ENCODE peak calls at places on chromosomes 11 and 22, in seven cellular contexts. I, C, U, L, X, Y and E are unnamed samples.

GRCh38 chr11:116471608-116472007 is 301.2 kb downstream of the BUD13 start:
- DNase-seq in I (no peak), C (peak; percentile 31), U (no peak), L (no peak), X (no peak), Y (no peak), E (no peak)

GRCh38 chr11:103091441-103091809 is 535 bp downstream of the DCUN1D5 start:
- DNase-seq in I (peak; percentile 64), C (peak; percentile 19), U (peak; percentile 38), L (peak; percentile 42), X (peak; percentile 51), Y (peak; percentile 52), E (no peak)

GRCh38 chr22:35782504-35782903 is 64.8 kb downstream of the APOL5 start:
- DNase-seq in I (no peak), C (no peak), U (no peak), L (no peak), X (no peak), Y (no peak), E (no peak)

GRCh38 chr11:131195801-131196517 is 174.5 kb upstream of the NTM start:
- DNase-seq in I (no peak), C (no peak), U (no peak), L (no peak), X (peak; percentile 64), Y (peak; percentile 56), E (no peak)

GRCh38 chr11:613369-613968 is 2.3 kb downstream of the IRF7 start:
- DNase-seq in I (peak; percentile 89), C (peak; percentile 66), U (peak; percentile 47), L (peak; percentile 89), X (peak; percentile 77), Y (peak; percentile 57), E (peak; percentile 47)

GRCh38 chr11:10742460-10743208 is 8.4 kb upstream of the CTR9 start:
- DNase-seq in I (no peak), C (no peak), U (no peak), L (peak; percentile 44), X (no peak), Y (peak; percentile 11), E (no peak)

GRCh38 chr22:25334091-25334490 is 114.7 kb downstream of the CRYBB2 start:
- DNase-seq in I (peak; percentile 73), C (peak; percentile 64), U (no peak), L (no peak), X (no peak), Y (peak; percentile 21), E (no peak)

GRCh38 chr11:66336234-66337102 is at the start of gene RIN1:
- DNase-seq in I (peak; percentile 73), C (peak; percentile 76), U (no peak), L (peak; percentile 79), X (peak; percentile 69), Y (peak; percentile 96), E (no peak)

GRCh38 chr11:83778598-83778997 is 492.4 kb upstream of the CCDC90B start:
- DNase-seq in I (no peak), C (no peak), U (no peak), L (no peak), X (no peak), Y (no peak), E (no peak)

GRCh38 chr11:38005597-38005996 is 1407.6 kb upstream of the RAG2 start:
- DNase-seq in I (no peak), C (no peak), U (no peak), L (no peak), X (no peak), Y (peak; percentile 93), E (no peak)

GRCh38 chr11:7348432-7349298 is 97.0 kb downstream of the SYT9 start:
- DNase-seq in I (no peak), C (no peak), U (peak; percentile 64), L (no peak), X (no peak), Y (no peak), E (no peak)

GRCh38 chr11:82967381-82967780 is 65.8 kb downstream of the DDIAS start:
- DNase-seq in I (no peak), C (no peak), U (no peak), L (no peak), X (no peak), Y (no peak), E (no peak)

GRCh38 chr11:74559110-74559933 is 33.1 kb upstream of the POLD3 start:
- DNase-seq in I (no peak), C (no peak), U (no peak), L (no peak), X (no peak), Y (peak; percentile 10), E (no peak)

GRCh38 chr11:80993561-80993960 is 1552.7 kb upstream of the TENM4 start:
- DNase-seq in I (no peak), C (no peak), U (no peak), L (no peak), X (no peak), Y (peak; percentile 22), E (no peak)

GRCh38 chr11:117387992-117388765 is 60.5 kb downstream of the CEP164 start:
- DNase-seq in I (no peak), C (no peak), U (no peak), L (no peak), X (no peak), Y (peak; percentile 44), E (no peak)

GRCh38 chr22:44024288-44024908 is at the start of gene PARVB:
- DNase-seq in I (no peak), C (peak; percentile 15), U (no peak), L (no peak), X (peak; percentile 69), Y (no peak), E (no peak)

GRCh38 chr11:11143849-11144248 is 209.2 kb downstream of the CSNK2A3 start:
- DNase-seq in I (no peak), C (no peak), U (no peak), L (no peak), X (no peak), Y (no peak), E (no peak)

GRCh38 chr22:21764038-21764804 is 28.6 kb upstream of the YPEL1 start:
- DNase-seq in I (no peak), C (no peak), U (no peak), L (no peak), X (no peak), Y (no peak), E (no peak)

GRCh38 chr22:30998329-30998728 is 29.3 kb downstream of the TUG1 start:
- DNase-seq in I (no peak), C (no peak), U (no peak), L (no peak), X (no peak), Y (no peak), E (no peak)

GRCh38 chr11:73468590-73469161 is 92.5 kb downstream of the RELT start:
- DNase-seq in I (no peak), C (no peak), U (no peak), L (no peak), X (no peak), Y (no peak), E (no peak)

GRCh38 chr11:10303558-10304363 is 1.1 kb upstream of the ADM start:
- DNase-seq in I (peak; percentile 75), C (peak; percentile 38), U (no peak), L (peak; percentile 23), X (peak; percentile 57), Y (peak; percentile 40), E (no peak)

GRCh38 chr11:77668760-77669159 is 31.2 kb upstream of the CLNS1A start:
- DNase-seq in I (no peak), C (no peak), U (no peak), L (no peak), X (no peak), Y (no peak), E (no peak)

GRCh38 chr22:36461665-36462474 is 19.6 kb downstream of the TXN2 start:
- DNase-seq in I (no peak), C (peak; percentile 81), U (peak; percentile 60), L (no peak), X (peak; percentile 52), Y (peak; percentile 80), E (peak; percentile 70)

GRCh38 chr11:119486691-119487259 is 63.8 kb upstream of the THY1 start:
- DNase-seq in I (peak; percentile 19), C (no peak), U (no peak), L (no peak), X (no peak), Y (no peak), E (no peak)

GRCh38 chr11:22491826-22492225 is 133.8 kb downstream of the FANCF start:
- DNase-seq in I (no peak), C (peak; percentile 18), U (no peak), L (no peak), X (no peak), Y (no peak), E (no peak)

GRCh38 chr22:41696714-41697113 is 2.6 kb upstream of the MEI1 start:
- DNase-seq in I (no peak), C (no peak), U (no peak), L (no peak), X (no peak), Y (no peak), E (no peak)